ENCODE peak calls at places on chromosomes 4 and X, in four cellular contexts. G is endothelial cell, W is uterus, N is HCT116. U is an unnamed sample.
A peak's percentile ranks its signal among the peaks of the same experiment; 100 is the strongest.

GRCh38 chr4:169791527-169792156 is 33.9 kb upstream of the HPF1 start:
- DNase-seq in N (peak; percentile 85), G (peak; percentile 64), W (peak; percentile 16), U (peak; percentile 48)

GRCh38 chr4:130985371-130985770 is 1889.4 kb downstream of the C4orf33 start:
- DNase-seq in N (no peak), W (no peak), G (peak; percentile 18), U (no peak)

GRCh38 chrX:30313322-30313721 is 4.1 kb upstream of the NR0B1 start:
- DNase-seq in W (no peak), N (no peak), G (no peak), U (no peak)

GRCh38 chr4:101022151-101023024 is 324.9 kb downstream of the PPP3CA start:
- DNase-seq in N (no peak), W (no peak), G (no peak), U (peak; percentile 42)

GRCh38 chrX:12949927-12950656 is 24.8 kb upstream of the TMSB4X start:
- DNase-seq in W (peak; percentile 89), N (no peak), G (no peak), U (peak; percentile 93)

GRCh38 chr4:114921790-114922581 is 191.4 kb downstream of the NDST4 start:
- DNase-seq in G (no peak), N (no peak), W (no peak), U (no peak)

GRCh38 chr4:86831262-86832090 is 17.7 kb downstream of the SLC10A6 start:
- DNase-seq in W (peak; percentile 51), N (peak; percentile 70), G (no peak), U (no peak)

GRCh38 chrX:138411048-138411447 is 300.5 kb downstream of the FGF13 start:
- DNase-seq in N (no peak), W (no peak), G (no peak), U (no peak)

GRCh38 chr4:6278801-6279197 is 9.1 kb downstream of the WFS1 start:
- DNase-seq in N (no peak), G (peak; percentile 32), W (peak; percentile 82), U (peak; percentile 49)

GRCh38 chr4:179151770-179152169 is 1709.5 kb upstream of the AGA start:
- DNase-seq in G (no peak), W (no peak), N (no peak), U (no peak)

GRCh38 chr4:1685604-1686150 is 1.6 kb upstream of the FAM53A start:
- DNase-seq in W (no peak), G (no peak), N (no peak), U (no peak)

GRCh38 chrX:118652717-118653116 is 74.7 kb upstream of the IL13RA1 start:
- DNase-seq in G (no peak), W (no peak), N (no peak), U (no peak)

GRCh38 chrX:120365968-120366367 is 4.1 kb downstream of the ATP1B4 start:
- DNase-seq in N (no peak), G (no peak), W (no peak), U (no peak)

GRCh38 chr4:8746523-8747466 is 124.8 kb downstream of the HMX1 start:
- DNase-seq in N (no peak), G (no peak), W (no peak), U (no peak)

GRCh38 chr4:155930330-155930729 is 23.3 kb downstream of the CTSO start:
- DNase-seq in W (no peak), N (no peak), G (no peak), U (no peak)

GRCh38 chr4:6987566-6987920 is 55.6 kb upstream of the TADA2B start:
- DNase-seq in G (no peak), W (no peak), N (no peak), U (no peak)

GRCh38 chr4:5618051-5619010 is 90.0 kb downstream of the EVC2 start:
- DNase-seq in G (no peak), N (no peak), W (no peak), U (no peak)

GRCh38 chr4:183867247-183867646 is 37.9 kb upstream of the STOX2 start:
- DNase-seq in N (no peak), G (no peak), W (no peak), U (no peak)

GRCh38 chr4:53601251-53601764 is 10.0 kb upstream of the LNX1 start:
- DNase-seq in W (no peak), N (no peak), G (peak; percentile 24), U (no peak)

GRCh38 chr4:2305766-2306501 is 44.0 kb upstream of the MXD4 start:
- DNase-seq in G (no peak), W (no peak), N (no peak), U (no peak)

GRCh38 chr4:105666693-105667092 is 41.8 kb downstream of the INTS12 start:
- DNase-seq in N (no peak), W (no peak), G (no peak), U (no peak)
- TF ChIP-seq CTCF in N (peak; percentile 21), W (peak; percentile 22), G (no peak), U (no peak)

GRCh38 chr4:147056951-147057630 is 111.4 kb upstream of the TTC29 start:
- DNase-seq in W (no peak), N (no peak), G (no peak), U (no peak)
- TF ChIP-seq CTCF in W (no peak), N (no peak), G (no peak), U (no peak)

GRCh38 chrX:97685753-97686152 is 802.0 kb downstream of the RPA4 start:
- DNase-seq in N (peak; percentile 13), G (peak; percentile 3), W (no peak), U (peak; percentile 25)
- TF ChIP-seq CTCF in N (peak; percentile 60), G (peak; percentile 29), W (peak; percentile 17), U (peak; percentile 55)

DNA sequence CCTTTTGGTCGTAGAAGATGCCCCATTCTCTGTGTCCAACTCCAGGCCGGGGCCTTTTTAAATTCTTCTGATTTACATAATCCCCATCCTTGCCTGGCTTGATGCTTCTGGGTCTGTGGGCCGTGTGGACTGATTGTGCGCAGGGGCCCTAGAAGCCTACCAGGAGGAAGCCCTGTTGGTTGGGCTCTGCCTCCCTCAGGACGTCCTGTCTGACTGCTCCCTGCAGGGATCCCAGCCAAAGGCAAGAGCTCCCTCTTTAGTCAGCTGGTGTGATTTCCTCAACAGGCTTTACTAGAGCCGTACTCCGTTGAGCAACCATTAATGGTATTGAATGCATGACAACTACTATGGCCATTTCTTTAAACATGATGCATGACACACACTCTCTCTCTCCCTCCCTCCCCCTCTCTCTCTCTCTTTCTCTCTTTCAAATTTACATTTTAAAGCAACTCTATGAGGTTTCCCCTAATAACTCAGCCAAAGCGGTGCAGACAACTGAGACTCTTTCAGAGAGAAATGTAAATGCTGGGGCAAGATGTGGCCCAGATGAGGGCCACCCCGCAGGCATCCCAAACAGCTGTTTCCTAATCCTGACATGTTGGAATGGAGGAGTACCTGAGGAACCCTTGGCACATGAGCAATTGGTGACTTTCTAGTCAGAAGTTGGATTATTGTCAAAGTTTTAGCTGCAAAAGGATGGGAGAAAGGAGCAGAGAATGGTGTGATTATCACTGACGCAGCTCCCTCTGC is 117.3 kb downstream of the DRD5 start:
- DNase-seq in G (peak; percentile 69), N (peak; percentile 35), W (no peak), U (peak; percentile 36)
- TF ChIP-seq CTCF in G (no peak), N (peak; percentile 48), W (no peak), U (no peak)

DNA sequence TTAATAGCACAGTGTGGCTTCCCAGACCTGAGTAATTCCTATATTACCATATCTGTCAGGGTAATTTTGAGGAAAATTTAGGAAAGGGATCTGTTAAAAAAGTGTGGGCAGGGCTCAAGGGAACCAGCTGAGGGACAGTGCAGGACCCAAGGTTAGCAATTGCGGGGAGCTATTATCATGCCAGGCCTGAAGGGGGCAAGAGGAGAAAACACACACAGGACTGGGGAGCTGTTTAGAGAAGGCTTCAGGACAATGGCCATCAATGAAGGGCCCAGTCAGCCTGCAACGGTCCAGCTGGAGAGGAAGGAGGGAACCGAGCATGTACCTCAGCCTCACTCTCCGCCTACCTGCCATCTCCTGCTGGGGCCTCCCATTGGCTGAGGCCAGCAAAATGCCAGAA is 19.0 kb upstream of the NHS start:
- DNase-seq in G (no peak), W (no peak), N (no peak), U (no peak)
- TF ChIP-seq CTCF in G (no peak), W (no peak), N (no peak), U (no peak)

GRCh38 chr4:166957451-166957850 is 276.8 kb downstream of the SPOCK3 start:
- DNase-seq in W (no peak), N (no peak), G (no peak), U (no peak)
- TF ChIP-seq CTCF in W (no peak), N (no peak), G (no peak), U (no peak)

DNA sequence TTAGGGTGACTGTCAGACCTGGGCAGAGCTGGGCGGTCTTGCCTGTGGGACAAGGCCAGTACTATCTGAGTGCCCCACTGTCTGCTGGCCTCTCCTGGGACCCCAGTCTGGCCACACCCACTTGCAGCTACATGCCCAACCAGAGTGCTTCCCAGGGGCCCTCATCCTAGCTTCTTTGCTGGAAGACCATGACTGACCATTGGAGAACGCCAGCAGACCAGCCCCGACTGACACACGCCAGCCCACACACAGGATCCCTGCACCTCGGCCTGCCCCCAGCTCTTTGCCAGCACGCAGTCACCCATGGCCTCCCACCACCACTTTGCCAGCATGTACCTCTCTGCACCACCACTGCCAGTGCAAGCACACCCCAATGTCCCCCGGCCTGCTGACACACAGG is 585.7 kb downstream of the ZNF674 start:
- DNase-seq in G (no peak), W (no peak), N (no peak), U (no peak)
- TF ChIP-seq CTCF in G (no peak), W (no peak), N (no peak), U (no peak)

DNA sequence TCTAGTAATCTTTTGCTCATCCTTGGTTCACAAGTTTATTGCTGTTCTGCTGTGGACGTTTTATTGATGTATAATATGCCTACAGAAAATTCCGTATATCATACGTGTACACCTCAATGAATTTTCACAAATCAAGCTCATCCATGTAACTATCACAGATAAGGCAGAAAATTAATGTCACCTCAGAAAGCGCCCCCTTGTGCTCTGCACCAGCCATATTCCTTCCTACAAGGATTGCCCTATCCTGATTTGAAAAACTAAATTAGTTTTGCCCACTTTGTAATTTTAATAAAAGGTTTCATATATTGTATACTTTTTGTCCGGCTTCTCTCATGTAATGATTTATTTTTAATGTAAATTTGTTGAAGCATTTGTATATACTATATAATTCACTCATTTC is 390.8 kb downstream of the ADGRL3 start:
- DNase-seq in N (no peak), W (no peak), G (peak; percentile 15), U (no peak)
- TF ChIP-seq CTCF in N (no peak), W (no peak), G (peak; percentile 35), U (no peak)